ENCODE peak calls at places on chromosomes 2 and 18, in ten cellular contexts. M is cardiac muscle cell; E is H1; O is A172; X is stimulated activated CD8-positive, alpha-beta memory T cell treated with anti-CD3 and anti-CD28 coated beads, Interleukin-7, amount 100 ng/mL, for 4 hours; L is midbrain; F is ureter; N is NCI-H446 treated with DMSO at 0.1 percent for 48 hours; T is Karpas-422; P is KBM-7. J is an unnamed sample.

GRCh38 chr2:111716901-111717635 is 166.9 kb downstream of the ANAPC1 start:
- DNase-seq in L (no peak), T (no peak), X (no peak), M (no peak), F (no peak), O (no peak), N (no peak), P (no peak), E (no peak), J (no peak)

GRCh38 chr2:234481301-234481700 is 15.6 kb downstream of the ARL4C start:
- DNase-seq in O (no peak), N (no peak), X (no peak), F (no peak), T (no peak), L (no peak), M (no peak), E (no peak), P (no peak), J (no peak)

GRCh38 chr2:164792316-164793127 is 49.1 kb downstream of the COBLL1 start:
- DNase-seq in P (no peak), O (peak), T (no peak), X (no peak), M (no peak), F (no peak), E (no peak), N (no peak), L (no peak), J (no peak)

GRCh38 chr2:234818937-234819336 is 132.9 kb upstream of the SH3BP4 start:
- DNase-seq in E (no peak), N (no peak), X (no peak), L (no peak), F (no peak), M (no peak), P (no peak), O (no peak), T (no peak), J (no peak)

GRCh38 chr18:78905334-78905733 is 74.3 kb upstream of the SALL3 start:
- DNase-seq in E (peak), P (no peak), X (no peak), O (no peak), N (no peak), M (no peak), F (no peak), L (no peak), T (no peak), J (no peak)

GRCh38 chr2:178190938-178191910 is 3.1 kb upstream of the OSBPL6 start:
- DNase-seq in O (no peak), F (no peak), L (no peak), P (peak), E (no peak), M (peak), T (peak), X (no peak), N (no peak), J (no peak)

GRCh38 chr2:238644095-238645081 is 203.5 kb upstream of the TWIST2 start:
- DNase-seq in T (no peak), E (peak), O (peak), M (peak), P (no peak), N (no peak), F (no peak), X (no peak), L (no peak), J (peak)

GRCh38 chr2:8805278-8806045 is 32.0 kb downstream of the KIDINS220 start:
- DNase-seq in F (no peak), E (no peak), T (no peak), X (no peak), N (no peak), O (no peak), P (no peak), M (peak), L (no peak), J (no peak)

GRCh38 chr2:45595724-45596435 is 15.2 kb downstream of the SRBD1 start:
- DNase-seq in X (no peak), F (no peak), N (peak), P (no peak), T (no peak), M (peak), L (peak), E (no peak), O (peak), J (no peak)